ENCODE peak calls at places on chromosome 12, in six cellular contexts. T, J, Y, N, K and B are unnamed samples.

GRCh38 chr12:94686834-94687628 is 36.7 kb upstream of the TMCC3 start:
- DNase-seq in T (no peak), J (no peak), Y (peak), N (no peak), K (no peak), B (no peak)

GRCh38 chr12:105485926-105486325 is 155.4 kb downstream of the C12orf75 start:
- DNase-seq in T (no peak), J (no peak), Y (no peak), N (no peak), K (no peak), B (no peak)

GRCh38 chr12:45893240-45893639 is 97.1 kb downstream of the SCAF11 start:
- DNase-seq in T (no peak), J (no peak), Y (peak), N (peak), K (no peak), B (no peak)

GRCh38 chr12:92068441-92068840 is 77.2 kb downstream of the BTG1 start:
- DNase-seq in T (no peak), J (no peak), Y (peak), N (no peak), K (no peak), B (no peak)

GRCh38 chr12:20950248-20950647 is 139.7 kb downstream of the SLCO1B3 start:
- DNase-seq in T (no peak), J (no peak), Y (peak), N (peak), K (no peak), B (peak)

GRCh38 chr12:98418357-98419075 is 96.9 kb upstream of the TMPO start:
- DNase-seq in T (peak), J (peak), Y (peak), N (peak), K (peak), B (peak)

GRCh38 chr12:105104762-105105161 is 2.8 kb upstream of the WASHC4 start:
- DNase-seq in T (no peak), J (no peak), Y (no peak), N (no peak), K (no peak), B (no peak)

GRCh38 chr12:57233357-57234232 is 4.1 kb downstream of the SHMT2 start:
- DNase-seq in T (no peak), J (no peak), Y (no peak), N (no peak), K (no peak), B (no peak)

GRCh38 chr12:14322403-14322802 is 43.1 kb upstream of the ATF7IP start:
- DNase-seq in T (no peak), J (peak), Y (no peak), N (no peak), K (no peak), B (no peak)

GRCh38 chr12:6620137-6620884 is 13.1 kb upstream of the CHD4 start:
- DNase-seq in T (no peak), J (no peak), Y (no peak), N (no peak), K (no peak), B (no peak)

GRCh38 chr12:92938623-92939022 is 9.5 kb upstream of the EEA1 start:
- DNase-seq in T (no peak), J (no peak), Y (no peak), N (no peak), K (no peak), B (peak)

GRCh38 chr12:94618995-94619695 is 31.2 kb downstream of the TMCC3 start:
- DNase-seq in T (no peak), J (peak), Y (peak), N (no peak), K (no peak), B (peak)

GRCh38 chr12:87140257-87140656 is 884.1 kb upstream of the MGAT4C start:
- DNase-seq in T (no peak), J (no peak), Y (no peak), N (no peak), K (no peak), B (peak)

GRCh38 chr12:89138048-89138852 is 214.1 kb downstream of the DUSP6 start:
- DNase-seq in T (no peak), J (no peak), Y (peak), N (no peak), K (no peak), B (no peak)

GRCh38 chr12:84919271-84919670 is 6.7 kb upstream of the SLC6A15 start:
- DNase-seq in T (no peak), J (no peak), Y (peak), N (no peak), K (no peak), B (peak)

GRCh38 chr12:15583804-15584203 is 205.4 kb downstream of the EPS8 start:
- DNase-seq in T (no peak), J (no peak), Y (no peak), N (no peak), K (no peak), B (no peak)

GRCh38 chr12:83818888-83819287 is 1093.7 kb downstream of the SLC6A15 start:
- DNase-seq in T (no peak), J (no peak), Y (peak), N (peak), K (no peak), B (peak)

GRCh38 chr12:117440384-117440783 is 79.0 kb upstream of the NOS1 start:
- DNase-seq in T (peak), J (no peak), Y (no peak), N (no peak), K (no peak), B (no peak)

GRCh38 chr12:6178981-6179761 is 21.0 kb upstream of the CD9 start:
- DNase-seq in T (no peak), J (no peak), Y (no peak), N (no peak), K (no peak), B (no peak)

GRCh38 chr12:5557906-5558305 is 126.0 kb downstream of the NTF3 start:
- DNase-seq in T (no peak), J (no peak), Y (no peak), N (no peak), K (no peak), B (no peak)

GRCh38 chr12:92145481-92145730 is 240 bp downstream of the BTG1 start:
- DNase-seq in T (no peak), J (no peak), Y (no peak), N (no peak), K (no peak), B (no peak)

GRCh38 chr12:99810718-99811593 is 163.4 kb downstream of the GARIN6 start:
- DNase-seq in T (no peak), J (no peak), Y (peak), N (peak), K (no peak), B (no peak)

GRCh38 chr12:132211811-132212210 is 67.6 kb downstream of the NOC4L start:
- DNase-seq in T (no peak), J (no peak), Y (no peak), N (no peak), K (no peak), B (no peak)

GRCh38 chr12:88993655-88994054 is 358.6 kb downstream of the DUSP6 start:
- DNase-seq in T (no peak), J (peak), Y (peak), N (peak), K (no peak), B (peak)

GRCh38 chr12:6393109-6393508 is 9.1 kb downstream of the LTBR start:
- DNase-seq in T (no peak), J (no peak), Y (no peak), N (no peak), K (no peak), B (no peak)

GRCh38 chr12:51482808-51483532 is 58.3 kb downstream of the SLC4A8 start:
- DNase-seq in T (no peak), J (no peak), Y (no peak), N (peak), K (no peak), B (no peak)

GRCh38 chr12:21694660-21695059 is 37.0 kb upstream of the LDHB start:
- DNase-seq in T (no peak), J (no peak), Y (no peak), N (no peak), K (no peak), B (no peak)

GRCh38 chr12:104524026-104524425 is 67.3 kb downstream of the CHST11 start:
- DNase-seq in T (no peak), J (no peak), Y (no peak), N (peak), K (no peak), B (no peak)

GRCh38 chr12:89276860-89277259 is 75.4 kb downstream of the DUSP6 start:
- DNase-seq in T (no peak), J (no peak), Y (no peak), N (no peak), K (no peak), B (no peak)

GRCh38 chr12:96237465-96238077 is 43.4 kb downstream of the ELK3 start:
- DNase-seq in T (peak), J (peak), Y (peak), N (no peak), K (peak), B (peak)

GRCh38 chr12:104464899-104465298 is 8.2 kb downstream of the CHST11 start:
- DNase-seq in T (no peak), J (no peak), Y (no peak), N (no peak), K (no peak), B (no peak)

GRCh38 chr12:6553051-6553868 is 2.6 kb downstream of the IFFO1 start:
- DNase-seq in T (peak), J (no peak), Y (no peak), N (peak), K (no peak), B (no peak)

GRCh38 chr12:104805186-104805585 is 152.9 kb downstream of the SLC41A2 start:
- DNase-seq in T (no peak), J (peak), Y (peak), N (no peak), K (no peak), B (peak)

GRCh38 chr12:64639466-64639865 is 29.2 kb downstream of the RASSF3 start:
- DNase-seq in T (no peak), J (no peak), Y (no peak), N (no peak), K (no peak), B (no peak)

GRCh38 chr12:64634508-64635092 is 24.3 kb downstream of the RASSF3 start:
- DNase-seq in T (no peak), J (no peak), Y (no peak), N (no peak), K (no peak), B (no peak)

GRCh38 chr12:64633186-64633939 is 23.1 kb downstream of the RASSF3 start:
- DNase-seq in T (no peak), J (no peak), Y (no peak), N (no peak), K (no peak), B (no peak)

GRCh38 chr12:64633940-64634337 is 23.6 kb downstream of the RASSF3 start:
- DNase-seq in T (no peak), J (no peak), Y (peak), N (peak), K (no peak), B (no peak)

DNA sequence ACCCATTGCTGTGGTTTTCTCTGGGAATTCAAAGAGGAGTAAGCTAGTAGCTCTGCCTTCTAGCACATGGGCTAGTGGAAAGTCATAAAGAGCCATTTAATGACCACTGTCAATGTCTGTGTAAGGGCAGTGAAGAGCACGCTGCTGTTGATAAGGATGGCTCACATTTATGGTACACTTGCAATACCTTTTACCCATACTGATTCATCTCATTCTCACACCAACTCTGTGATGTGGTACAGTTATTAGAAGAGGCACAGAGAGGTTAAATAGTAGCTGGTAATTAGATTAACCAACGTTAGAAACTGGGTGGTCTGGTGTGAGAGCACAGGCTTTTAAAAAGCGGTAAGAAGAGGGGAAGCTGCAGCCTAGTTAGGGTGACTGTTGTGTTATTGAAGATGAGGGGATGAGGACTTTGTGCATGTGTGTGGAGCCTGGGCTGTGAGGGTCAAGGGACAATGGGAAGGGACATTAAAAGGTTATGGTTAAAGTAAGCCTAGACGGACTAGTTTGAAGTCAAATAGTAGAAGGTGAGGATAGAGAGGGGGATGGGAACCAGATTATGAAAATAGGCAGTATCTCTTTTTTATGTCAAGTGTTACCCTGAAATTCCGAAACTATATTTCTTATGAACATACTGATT is 25.2 kb downstream of the RASSF3 start:
- DNase-seq in T (no peak), J (no peak), Y (no peak), N (no peak), K (no peak), B (no peak)
- H3K27ac ChIP-seq in T (no peak), J (no peak), Y (no peak), N (no peak), K (no peak), B (no peak)

GRCh38 chr12:102702447-102703114 is 214.5 kb downstream of the PAH start:
- DNase-seq in T (peak), J (peak), Y (peak), N (peak), K (peak), B (peak)
- TF ChIP-seq CTCF in T (peak), J (peak), Y (peak), N (peak), K (no peak), B (peak)

GRCh38 chr12:55684761-55685370 is 22.8 kb downstream of the ITGA7 start:
- DNase-seq in T (no peak), J (no peak), Y (no peak), N (no peak), K (no peak), B (no peak)

GRCh38 chr12:55683676-55684075 is 24.0 kb downstream of the ITGA7 start:
- DNase-seq in T (no peak), J (no peak), Y (no peak), N (no peak), K (no peak), B (no peak)

GRCh38 chr12:55686366-55687010 is 21.2 kb downstream of the ITGA7 start:
- DNase-seq in T (no peak), J (no peak), Y (no peak), N (no peak), K (no peak), B (no peak)

GRCh38 chr12:55687746-55688145 is 20.0 kb downstream of the ITGA7 start:
- DNase-seq in T (no peak), J (no peak), Y (no peak), N (no peak), K (no peak), B (no peak)

GRCh38 chr12:55685671-55686070 is 22.0 kb downstream of the ITGA7 start:
- DNase-seq in T (no peak), J (no peak), Y (no peak), N (no peak), K (no peak), B (no peak)
- H3K27ac ChIP-seq in T (no peak), J (no peak), Y (no peak), N (no peak), K (no peak), B (no peak)

GRCh38 chr12:169528-170360 is 44.2 kb downstream of the SLC6A12 start:
- DNase-seq in T (no peak), J (no peak), Y (no peak), N (no peak), K (no peak), B (no peak)
- TF ChIP-seq CTCF in T (no peak), J (peak), Y (peak), N (no peak), K (no peak), B (no peak)

DNA sequence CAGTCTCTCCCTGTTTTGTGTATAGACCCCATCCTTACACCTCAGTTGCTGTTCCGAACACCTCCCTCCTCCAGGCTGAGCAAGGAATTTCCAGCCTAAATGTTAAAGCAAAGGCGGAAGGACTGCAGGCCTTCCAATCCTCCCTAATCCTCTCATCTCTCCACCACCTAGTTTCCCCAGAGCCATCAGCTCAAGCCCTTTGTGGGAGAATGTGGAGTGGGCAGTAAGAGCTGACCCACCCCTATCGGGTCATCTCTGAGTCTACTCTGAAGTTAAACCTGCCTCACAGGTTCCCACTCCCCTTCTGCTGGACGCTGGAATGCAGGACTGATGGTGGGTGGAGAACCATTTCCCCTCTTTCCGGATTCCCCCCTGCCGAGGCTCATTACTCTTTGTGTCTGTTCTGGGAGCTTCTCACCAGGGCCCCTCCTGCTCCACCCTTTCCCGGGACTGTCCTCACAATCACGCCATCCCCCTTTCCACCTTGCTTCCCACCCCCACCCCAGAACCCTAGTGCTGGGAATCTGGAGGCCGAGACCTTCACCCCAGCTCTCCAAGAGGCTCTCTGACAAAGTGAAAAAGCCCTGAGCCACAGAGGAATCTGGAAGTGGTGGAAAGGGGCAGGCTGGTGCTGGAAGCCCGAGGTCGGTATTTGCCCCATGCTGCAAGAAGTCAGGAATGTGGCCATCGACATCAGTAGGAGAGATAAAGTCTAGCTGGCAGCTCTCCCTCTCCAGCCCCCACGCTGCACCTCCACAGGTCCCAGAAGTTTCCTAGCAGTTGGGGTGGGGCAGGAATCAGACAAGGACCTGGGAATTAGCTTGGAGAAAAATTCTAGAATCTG is 3.3 kb upstream of the KRT18 start:
- DNase-seq in T (no peak), J (peak), Y (peak), N (peak), K (no peak), B (peak)
- H3K27ac ChIP-seq in T (no peak), J (peak), Y (peak), N (peak), K (no peak), B (peak)

GRCh38 chr12:47964102-47964723 is 817 bp downstream of the TMEM106C start:
- DNase-seq in T (no peak), J (no peak), Y (peak), N (peak), K (no peak), B (no peak)
- TF ChIP-seq CTCF in T (no peak), J (no peak), Y (no peak), N (no peak), K (no peak), B (no peak)